ENCODE peak calls at places on chromosomes 16 and 17, in seven cellular contexts. J, N, Y, T, G, I and V are unnamed samples. For H3K9me3, the result is how much of the 10 kb centered on the place peaks cover.

GRCh38 chr16:66851166-66851964 is 7.2 kb downstream of the CA7 start:
- DNase-seq in J (no peak), T (no peak), N (no peak), G (no peak), I (no peak), Y (no peak), V (no peak)

GRCh38 chr16:48076455-48077012 is 79.3 kb downstream of the ABCC12 start:
- DNase-seq in G (no peak), I (no peak), J (no peak), Y (no peak), T (no peak), N (no peak), V (no peak)

GRCh38 chr16:19898924-19899604 is 14.4 kb upstream of the GPRC5B start:
- DNase-seq in I (peak), N (no peak), J (peak), G (no peak), T (no peak), Y (peak), V (peak)

GRCh38 chr17:46818929-46819859 is 702 bp upstream of the WNT3 start:
- DNase-seq in Y (no peak), J (no peak), N (no peak), G (no peak), T (no peak), I (no peak), V (no peak)

GRCh38 chr17:64534187-64534586 is 27.4 kb downstream of the CEP95 start:
- DNase-seq in I (no peak), Y (no peak), G (no peak), T (no peak), J (no peak), N (no peak), V (no peak)

GRCh38 chr17:63113167-63113566 is 147.1 kb downstream of the TANC2 start:
- DNase-seq in I (no peak), Y (no peak), G (no peak), N (no peak), T (no peak), J (no peak), V (no peak)

GRCh38 chr17:21176996-21177395 is 37.0 kb downstream of the TMEM11 start:
- DNase-seq in T (no peak), N (no peak), J (no peak), I (peak), Y (no peak), G (no peak), V (no peak)

GRCh38 chr16:11112723-11113348 is 143.2 kb downstream of the SOCS1 start:
- DNase-seq in G (no peak), Y (no peak), J (peak), T (no peak), N (no peak), I (peak), V (no peak)

GRCh38 chr17:17361543-17362511 is 58.7 kb downstream of the NT5M start:
- DNase-seq in T (peak), N (peak), Y (no peak), J (no peak), I (no peak), G (no peak), V (no peak)

GRCh38 chr17:41308251-41308917 is 725 bp downstream of the KRTAP16-1 start:
- DNase-seq in N (peak), G (no peak), J (peak), I (no peak), T (peak), Y (no peak), V (peak)

GRCh38 chr17:30921544-30922196 is at the start of gene ADAP2:
- DNase-seq in G (no peak), Y (peak), T (peak), I (peak), J (peak), N (peak), V (no peak)

GRCh38 chr17:81608082-81608481 is 28.8 kb downstream of the NPLOC4 start:
- DNase-seq in Y (no peak), I (no peak), N (no peak), J (no peak), T (no peak), G (no peak), V (no peak)

GRCh38 chr16:86059253-86060171 is 160.6 kb downstream of the IRF8 start:
- DNase-seq in J (no peak), Y (no peak), G (no peak), N (peak), I (no peak), T (peak), V (no peak)

GRCh38 chr16:86033016-86033474 is 134.1 kb downstream of the IRF8 start:
- DNase-seq in N (no peak), J (no peak), I (no peak), Y (no peak), G (peak), T (no peak), V (no peak)

GRCh38 chr16:4550587-4550986 is 5.6 kb upstream of the C16orf96 start:
- DNase-seq in J (no peak), G (no peak), N (no peak), Y (no peak), T (no peak), I (no peak), V (no peak)

GRCh38 chr16:85755929-85756768 is 5.3 kb upstream of the C16orf74 start:
- DNase-seq in N (no peak), I (no peak), J (no peak), G (no peak), Y (no peak), T (no peak), V (no peak)

GRCh38 chr17:12591336-12591735 is 74.4 kb upstream of the MYOCD start:
- DNase-seq in I (no peak), G (no peak), Y (no peak), J (no peak), N (no peak), T (no peak), V (no peak)

GRCh38 chr16:55499951-55500350 is 8.9 kb upstream of the LPCAT2 start:
- DNase-seq in I (no peak), T (no peak), G (no peak), N (no peak), J (peak), Y (no peak), V (no peak)

GRCh38 chr17:17070931-17071330 is 28.7 kb downstream of the MPRIP start:
- DNase-seq in G (no peak), J (no peak), T (peak), Y (no peak), I (no peak), N (no peak), V (no peak)

GRCh38 chr17:51820252-51820651 is 338.3 kb downstream of the CA10 start:
- DNase-seq in N (no peak), I (no peak), Y (no peak), T (no peak), J (peak), G (no peak), V (no peak)

GRCh38 chr16:28876973-28877641 is 1.2 kb upstream of the ATP2A1 start:
- DNase-seq in I (no peak), J (no peak), T (no peak), Y (no peak), G (no peak), N (no peak), V (no peak)

GRCh38 chr16:66044616-66045015 is 321.9 kb upstream of the CDH5 start:
- DNase-seq in I (no peak), J (no peak), G (no peak), T (no peak), N (no peak), Y (no peak), V (no peak)

GRCh38 chr17:8153957-8154607 is 1.9 kb upstream of the PER1 start:
- DNase-seq in I (peak), J (peak), G (peak), Y (peak), N (peak), T (peak), V (peak)

GRCh38 chr17:62692721-62693431 is 65.4 kb downstream of the MRC2 start:
- DNase-seq in J (no peak), N (no peak), T (no peak), I (no peak), Y (no peak), G (no peak), V (no peak)

GRCh38 chr17:48630925-48631692 is 5.0 kb upstream of the HOXB9 start:
- DNase-seq in J (no peak), G (no peak), T (no peak), Y (no peak), I (no peak), N (no peak), V (no peak)

GRCh38 chr16:68425498-68426354 is 22.6 kb downstream of the SMPD3 start:
- DNase-seq in G (no peak), T (no peak), I (no peak), J (no peak), Y (no peak), N (no peak), V (no peak)

GRCh38 chr16:48959747-48960146 is 321.9 kb downstream of the CBLN1 start:
- DNase-seq in I (no peak), N (no peak), T (no peak), J (no peak), Y (no peak), G (no peak), V (no peak)

GRCh38 chr17:81419333-81419885 is 24.2 kb downstream of the BAHCC1 start:
- DNase-seq in T (peak), G (no peak), Y (peak), I (peak), J (peak), N (peak), V (no peak)

GRCh38 chr16:27983244-27983643 is 80.3 kb downstream of the GSG1L start:
- DNase-seq in I (no peak), G (no peak), N (no peak), Y (no peak), T (no peak), J (no peak), V (no peak)

GRCh38 chr17:80942360-80943345 is 49.0 kb upstream of the CHMP6 start:
- DNase-seq in J (no peak), I (peak), T (peak), Y (peak), N (peak), G (no peak), V (no peak)

GRCh38 chr17:65660947-65661346 is 99.5 kb upstream of the AXIN2 start:
- DNase-seq in Y (no peak), I (no peak), N (no peak), T (no peak), G (no peak), J (no peak), V (no peak)

GRCh38 chr16:81917375-81917774 is 93.9 kb downstream of the SDR42E1 start:
- DNase-seq in G (no peak), I (no peak), J (no peak), N (no peak), Y (no peak), T (no peak), V (no peak)

GRCh38 chr17:68295086-68295485 is 3.8 kb downstream of the ARSG start:
- DNase-seq in G (no peak), I (no peak), N (no peak), Y (no peak), J (no peak), T (no peak), V (no peak)

GRCh38 chr16:8962393-8963009 is 1.2 kb downstream of the USP7 start:
- DNase-seq in J (peak), T (no peak), G (no peak), Y (peak), I (peak), N (peak), V (peak)

GRCh38 chr17:29133146-29133713 is 47.0 kb downstream of the MYO18A start:
- DNase-seq in G (no peak), J (no peak), T (peak), Y (no peak), N (no peak), I (no peak), V (no peak)

GRCh38 chr17:79532107-79532790 is 78.6 kb downstream of the RBFOX3 start:
- DNase-seq in Y (no peak), J (no peak), G (peak), T (no peak), N (no peak), I (no peak), V (no peak)

GRCh38 chr17:9802294-9802693 is 10.9 kb upstream of the DHRS7C start:
- DNase-seq in J (peak), I (no peak), T (peak), N (no peak), Y (no peak), G (no peak), V (no peak)

GRCh38 chr17:77437017-77437416 is 296.2 kb downstream of the SEC14L1 start:
- DNase-seq in I (no peak), N (peak), G (no peak), J (no peak), Y (no peak), T (peak), V (no peak)

GRCh38 chr16:75262104-75262799 is 10.8 kb upstream of the BCAR1 start:
- DNase-seq in I (peak), Y (peak), G (no peak), T (peak), J (no peak), N (peak), V (no peak)

GRCh38 chr16:35730251-35730650 is 2270.8 kb downstream of the TP53TG3F start:
- DNase-seq in N (no peak), T (no peak), G (no peak), I (no peak), J (no peak), Y (no peak), V (no peak)

GRCh38 chr16:35732046-35732810 is 2272.8 kb downstream of the TP53TG3F start:
- DNase-seq in T (no peak), N (no peak), J (no peak), G (no peak), Y (no peak), I (no peak), V (no peak)

GRCh38 chr16:35733971-35734702 is 2274.7 kb downstream of the TP53TG3F start:
- DNase-seq in Y (no peak), G (no peak), T (no peak), N (no peak), I (no peak), J (no peak), V (no peak)

GRCh38 chr16:35733278-35733965 is 2274.0 kb downstream of the TP53TG3F start:
- DNase-seq in N (no peak), J (no peak), G (no peak), I (no peak), T (no peak), Y (no peak), V (no peak)

DNA sequence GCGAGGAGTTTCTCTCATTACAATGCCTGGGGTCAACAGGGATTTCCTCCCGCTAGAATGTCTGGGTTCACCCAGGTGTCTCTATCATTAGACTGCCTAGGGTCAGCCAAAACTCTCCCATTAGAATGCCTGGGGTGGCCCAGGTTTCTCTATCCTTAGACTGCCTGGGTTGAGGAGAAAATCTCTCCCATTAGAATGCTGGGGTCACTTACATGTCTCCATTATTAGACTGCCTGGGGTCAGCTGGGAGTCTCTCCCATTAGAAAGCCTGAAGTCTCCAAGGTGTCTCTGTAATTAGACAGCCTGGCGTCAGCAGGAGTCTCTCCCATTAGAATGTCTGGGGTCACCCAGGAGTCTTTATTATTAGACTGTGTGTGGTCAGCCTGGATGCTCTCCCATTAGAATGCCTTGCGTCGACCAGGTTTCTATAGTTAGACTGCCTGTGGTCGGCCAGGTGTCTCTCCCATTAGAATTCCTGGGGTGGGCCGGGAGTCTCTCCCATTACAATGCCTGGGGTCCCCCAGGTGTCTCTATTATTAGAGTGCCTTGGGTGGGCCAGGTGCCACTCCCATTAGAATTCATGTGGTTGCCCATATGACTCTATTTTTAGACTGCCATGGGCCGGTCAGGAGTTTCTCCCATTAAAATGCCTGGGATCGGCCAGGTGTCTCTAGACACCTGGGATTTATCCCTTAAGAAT is 2272.1 kb downstream of the TP53TG3F start:
- DNase-seq in J (no peak), N (no peak), G (no peak), Y (no peak), T (no peak), I (no peak), V (no peak)
- H3K9me3 ChIP-seq in J (under half), N (under half), G (under half), Y (under half), T (under half), I (under half), V (under half)

GRCh38 chr17:42697108-42697811 is 14.9 kb downstream of the CNTNAP1 start:
- DNase-seq in T (no peak), Y (no peak), G (no peak), J (no peak), I (no peak), N (no peak), V (no peak)

GRCh38 chr17:42694524-42694923 is 12.2 kb downstream of the CNTNAP1 start:
- DNase-seq in J (no peak), N (no peak), Y (no peak), I (no peak), T (no peak), G (no peak), V (no peak)

GRCh38 chr17:42698736-42699414 is 16.5 kb downstream of the CNTNAP1 start:
- DNase-seq in N (no peak), Y (no peak), T (peak), J (no peak), I (no peak), G (no peak), V (no peak)

GRCh38 chr17:42692489-42692888 is 10.2 kb downstream of the CNTNAP1 start:
- DNase-seq in Y (no peak), I (no peak), G (no peak), T (no peak), J (no peak), N (no peak), V (no peak)

GRCh38 chr17:42695500-42695899 is 13.2 kb downstream of the CNTNAP1 start:
- DNase-seq in J (no peak), N (no peak), G (no peak), Y (no peak), I (no peak), T (no peak), V (no peak)
- H3K9me3 ChIP-seq in J (under half), N (under half), G (under half), Y (under half), I (under half), T (under half), V (under half)

GRCh38 chr16:63890723-63891122 is 1231.1 kb downstream of the CDH11 start:
- DNase-seq in J (no peak), Y (no peak), T (no peak), G (no peak), I (no peak), N (no peak), V (no peak)
- H3K9me3 ChIP-seq in J (under half), Y (under half), T (under half), G (under half), I (under half), N (under half), V (under half)

DNA sequence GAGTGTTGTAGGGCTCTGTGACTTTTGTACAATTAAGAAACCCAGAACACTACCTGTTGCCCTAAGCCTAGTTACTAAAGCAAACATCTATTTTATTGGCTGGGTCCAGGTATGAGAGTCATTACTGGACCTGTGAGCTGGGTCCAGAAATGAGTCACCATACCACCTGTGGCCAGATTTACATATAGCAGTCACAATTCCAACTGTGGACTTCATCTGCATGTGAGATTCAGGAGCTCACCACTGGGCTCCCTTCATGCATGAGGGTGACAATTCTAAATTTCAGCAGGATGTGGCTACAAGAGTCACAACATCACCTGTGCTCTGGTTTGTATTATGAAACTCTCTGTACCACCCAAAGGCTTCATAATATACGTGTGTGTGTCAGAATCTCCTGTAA is 2038.0 kb downstream of the TP53TG3F start:
- DNase-seq in Y (no peak), T (no peak), I (no peak), J (no peak), G (no peak), N (no peak), V (no peak)
- H3K9me3 ChIP-seq in Y (under half), T (under half), I (under half), J (under half), G (under half), N (under half), V (under half)

DNA sequence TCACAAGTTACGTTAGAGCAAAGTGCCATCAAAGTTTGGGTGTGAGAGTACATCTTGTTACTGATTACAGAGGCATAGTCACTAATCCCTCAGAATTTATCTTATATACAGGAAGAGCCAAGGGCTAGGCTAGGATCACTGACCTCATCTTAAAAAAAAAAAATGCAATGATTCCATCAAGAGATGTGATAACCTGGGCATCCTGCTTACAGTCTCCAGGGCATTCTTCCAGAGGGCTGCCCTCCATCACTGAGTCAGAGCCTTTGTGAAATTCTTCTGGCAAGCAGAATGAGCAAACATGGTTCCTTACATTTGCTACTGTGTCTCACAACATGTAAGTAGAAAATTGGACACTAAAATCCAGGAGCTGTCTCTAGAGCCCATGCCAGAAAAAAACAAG is 410.6 kb downstream of the ZFHX3 start:
- DNase-seq in G (no peak), I (no peak), T (no peak), N (no peak), Y (no peak), J (peak), V (no peak)
- H3K9me3 ChIP-seq in G (under half), I (under half), T (under half), N (under half), Y (under half), J (under half), V (under half)

DNA sequence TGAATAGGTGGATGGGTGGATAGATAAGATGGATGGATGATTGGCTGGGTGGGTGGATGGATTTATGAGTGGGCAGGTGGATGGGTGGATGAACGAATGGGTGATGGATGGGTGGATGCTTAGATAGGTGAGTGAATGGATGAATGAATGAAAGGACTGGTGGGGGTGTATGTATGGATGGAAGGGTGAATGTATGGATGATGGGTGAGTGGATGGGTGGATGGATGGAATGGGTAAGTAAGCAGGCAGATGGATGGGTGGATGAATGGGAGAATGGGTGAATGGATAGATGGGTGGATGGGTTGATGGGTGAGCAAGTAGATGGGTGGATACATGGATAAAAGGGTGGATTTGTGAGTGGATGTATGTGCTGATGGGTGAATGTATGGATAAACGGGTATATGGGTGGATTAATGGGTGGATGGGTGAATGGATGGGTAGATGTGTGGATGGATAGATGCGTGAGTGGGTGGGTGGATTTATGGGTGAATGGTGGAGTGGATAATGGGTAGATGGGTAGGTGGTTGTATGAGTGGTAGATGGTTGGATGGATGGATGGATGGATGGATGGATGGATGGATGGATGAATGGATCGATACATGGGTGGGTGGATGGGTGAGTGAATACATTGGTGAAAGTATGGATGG is 682.6 kb downstream of the HS3ST4 start:
- DNase-seq in Y (no peak), I (no peak), G (no peak), N (no peak), J (no peak), T (no peak), V (no peak)
- H3K9me3 ChIP-seq in Y (under half), I (under half), G (under half), N (under half), J (under half), T (under half), V (under half)

GRCh38 chr17:82820278-82821251 is 19.3 kb downstream of the ZNF750 start:
- DNase-seq in T (no peak), G (peak), J (no peak), N (no peak), I (no peak), Y (no peak), V (no peak)
- H3K9me3 ChIP-seq in T (under half), G (under half), J (under half), N (under half), I (under half), Y (under half), V (under half)